ENCODE peak calls at places on chromosomes 16 and 17, in six cellular contexts. T is GM12878, U is endothelial cell of umbilical vein, B is A549, H is K562, E is HepG2. L is an unnamed sample.

GRCh38 chr17:76534831-76535732 is 2.4 kb downstream of the CYGB start:
- DNase-seq in T (no peak), U (no peak), B (no peak), H (no peak), E (no peak), L (peak; percentile 68)

GRCh38 chr17:72724375-72724774 is 368.1 kb downstream of the SLC39A11 start:
- DNase-seq in T (no peak), U (no peak), B (no peak), H (no peak), E (no peak), L (no peak)

GRCh38 chr17:12429125-12429524 is 236.6 kb upstream of the MYOCD start:
- DNase-seq in T (no peak), U (no peak), B (no peak), H (no peak), E (no peak), L (no peak)

GRCh38 chr16:81680444-81681263 is 98.4 kb upstream of the PLCG2 start:
- DNase-seq in T (no peak), U (no peak), B (no peak), H (no peak), E (no peak), L (no peak)

GRCh38 chr17:76791053-76791980 is 53.4 kb downstream of the MFSD11 start:
- DNase-seq in T (peak; percentile 33), U (peak; percentile 53), B (peak; percentile 34), H (peak; percentile 70), E (peak; percentile 39), L (peak; percentile 76)

GRCh38 chr17:30248786-30249185 is 13.3 kb upstream of the SLC6A4 start:
- DNase-seq in T (no peak), U (no peak), B (no peak), H (no peak), E (no peak), L (no peak)

GRCh38 chr17:47218896-47219430 is 9.8 kb downstream of the MYL4 start:
- DNase-seq in T (no peak), U (peak; percentile 44), B (no peak), H (peak; percentile 94), E (no peak), L (no peak)

GRCh38 chr16:81095653-81095952 is 592 bp downstream of the GCSH start:
- DNase-seq in T (no peak), U (no peak), B (no peak), H (no peak), E (no peak), L (no peak)

GRCh38 chr16:67241008-67241900 is 6.0 kb downstream of the FHOD1 start:
- DNase-seq in T (no peak), U (peak; percentile 36), B (peak; percentile 74), H (peak; percentile 83), E (peak; percentile 32), L (no peak)

GRCh38 chr17:47999612-48000011 is 28.7 kb downstream of the CDK5RAP3 start:
- DNase-seq in T (no peak), U (peak; percentile 21), B (peak; percentile 26), H (no peak), E (no peak), L (peak; percentile 49)

GRCh38 chr17:3029213-3029913 is 34.0 kb downstream of the OR1D5 start:
- DNase-seq in T (no peak), U (no peak), B (no peak), H (no peak), E (no peak), L (no peak)

GRCh38 chr17:73936908-73937627 is 266.4 kb upstream of the RPL38 start:
- DNase-seq in T (no peak), U (no peak), B (no peak), H (no peak), E (peak; percentile 57), L (peak; percentile 65)
- TF ChIP-seq MYC in T (no peak), U (no peak), B (no peak), H (no peak), E (no peak), L (no peak)

GRCh38 chr17:74447628-74448159 is 15.8 kb downstream of the GPRC5C start:
- DNase-seq in T (no peak), U (no peak), B (no peak), H (no peak), E (no peak), L (no peak)
- TF ChIP-seq MYC in T (no peak), U (no peak), B (no peak), H (no peak), E (no peak), L (no peak)

GRCh38 chr17:61583242-61583641 is 7.8 kb downstream of the NACA2 start:
- DNase-seq in T (no peak), U (peak; percentile 36), B (peak; percentile 79), H (peak; percentile 27), E (peak; percentile 74), L (peak; percentile 46)
- TF ChIP-seq MYC in T (no peak), U (no peak), B (no peak), H (no peak), E (no peak), L (no peak)

DNA sequence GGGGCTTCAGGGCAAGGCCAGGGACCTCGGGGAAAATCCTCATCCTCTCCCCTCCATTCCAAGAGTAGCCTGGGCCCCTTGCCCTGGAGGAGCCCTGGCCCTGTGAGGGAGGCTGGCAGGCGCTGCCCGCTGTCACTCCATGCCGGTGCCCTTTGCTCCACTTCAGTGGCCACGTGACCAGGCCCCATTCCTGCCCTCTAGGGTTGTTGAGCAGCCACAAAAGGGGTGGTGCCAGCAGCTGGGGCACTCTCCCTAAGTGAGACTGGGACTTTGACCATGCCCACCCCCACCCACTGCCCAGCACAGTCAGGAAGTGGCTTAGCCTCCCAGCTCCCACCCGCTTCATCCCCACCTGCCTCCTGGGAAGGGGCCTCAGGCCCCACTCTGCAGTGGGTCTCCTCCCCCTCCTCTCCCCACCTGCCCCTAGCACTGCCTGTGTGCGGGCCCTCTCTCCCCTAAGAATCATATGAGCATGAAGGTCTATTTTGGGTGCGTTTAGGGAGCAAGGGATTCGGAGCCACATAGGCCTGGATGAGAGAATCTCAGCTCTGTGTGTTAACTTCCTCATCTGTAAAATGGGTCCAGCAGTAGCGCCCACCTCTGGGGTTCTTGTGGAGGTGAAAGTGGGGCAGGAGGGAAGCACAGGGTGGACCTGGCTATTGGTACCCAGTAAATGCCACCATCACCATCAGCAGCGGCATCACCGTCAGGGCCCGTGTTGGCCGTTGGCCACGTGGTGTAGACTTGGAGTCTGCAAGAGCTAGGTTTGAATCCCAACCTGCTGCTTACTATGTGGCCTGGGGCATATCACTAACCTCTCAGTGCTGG is 7.2 kb downstream of the PDK2 start:
- DNase-seq in T (no peak), U (no peak), B (no peak), H (no peak), E (peak; percentile 92), L (no peak)
- TF ChIP-seq MYC in T (no peak), U (no peak), B (no peak), H (no peak), E (peak; percentile 70), L (no peak)

GRCh38 chr17:15893333-15894024 is 51.5 kb upstream of the ADORA2B start:
- DNase-seq in T (no peak), U (peak; percentile 63), B (peak; percentile 58), H (peak; percentile 53), E (no peak), L (no peak)

GRCh38 chr17:15892244-15892643 is 52.7 kb upstream of the ADORA2B start:
- DNase-seq in T (no peak), U (no peak), B (no peak), H (no peak), E (no peak), L (no peak)

GRCh38 chr17:15891348-15891747 is 53.6 kb upstream of the ADORA2B start:
- DNase-seq in T (no peak), U (no peak), B (no peak), H (no peak), E (no peak), L (no peak)

GRCh38 chr17:15894258-15894657 is 50.7 kb upstream of the ADORA2B start:
- DNase-seq in T (no peak), U (no peak), B (no peak), H (no peak), E (no peak), L (peak; percentile 22)

DNA sequence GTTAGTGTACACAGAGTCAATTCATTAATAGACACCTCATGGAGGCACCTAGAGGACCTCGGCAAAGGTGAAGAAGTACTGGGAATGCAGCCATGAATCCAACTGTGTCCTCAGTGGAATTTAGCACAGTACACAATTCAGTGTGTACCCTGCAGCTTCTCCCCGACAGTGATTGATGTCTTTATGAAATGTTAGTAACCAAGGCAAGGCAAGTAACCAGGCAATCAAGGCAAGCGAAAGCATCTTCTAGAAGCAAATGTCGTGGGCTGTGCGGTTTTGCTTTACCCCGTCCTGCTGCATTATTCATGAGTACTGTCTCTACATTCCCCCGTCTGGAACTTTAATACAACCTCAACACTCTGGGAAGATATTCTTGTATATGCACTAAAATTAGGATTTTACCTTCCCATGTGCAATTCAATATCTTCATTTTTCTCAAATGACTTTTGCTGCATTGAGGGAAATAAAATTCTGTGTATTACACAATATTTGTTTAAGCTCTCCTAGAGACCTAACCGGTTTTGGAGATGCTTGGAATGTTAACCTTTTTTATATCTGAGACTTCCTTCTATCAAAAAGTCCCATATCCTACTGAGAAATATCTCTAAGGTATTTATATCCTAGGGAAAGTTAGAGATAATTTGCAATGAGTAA is 52.1 kb upstream of the ADORA2B start:
- DNase-seq in T (no peak), U (no peak), B (peak; percentile 81), H (no peak), E (peak; percentile 40), L (no peak)
- TF ChIP-seq MYC in T (no peak), U (no peak), B (no peak), H (no peak), E (no peak), L (no peak)

L was measured in NB4.